ENCODE peak calls at places on chromosomes 7 and 10, in five cellular contexts. R is naive thymus-derived CD4-positive, alpha-beta T cell; Z is endothelial cell of umbilical vein; P is T follicular helper cell; Y is EL. V is an unnamed sample.

GRCh38 chr10:104582966-104583365 is 58.1 kb upstream of the SORCS3 start:
- DNase-seq in R (no peak), Z (no peak), P (no peak), Y (no peak), V (no peak)

GRCh38 chr10:5663692-5664427 is 2.5 kb downstream of the ASB13 start:
- DNase-seq in R (no peak), Z (no peak), P (no peak), Y (no peak), V (no peak)

GRCh38 chr10:103627111-103627892 is 133.8 kb downstream of the NEURL1 start:
- DNase-seq in R (no peak), Z (no peak), P (no peak), Y (no peak), V (no peak)

GRCh38 chr10:127145173-127145572 is 51.2 kb downstream of the INSYN2A start:
- DNase-seq in R (no peak), Z (peak; percentile 7), P (no peak), Y (peak; percentile 76), V (no peak)

GRCh38 chr7:116101709-116102108 is 71.1 kb upstream of the TFEC start:
- DNase-seq in R (no peak), Z (no peak), P (no peak), Y (peak; percentile 5), V (no peak)

GRCh38 chr7:113636727-113637421 is 281.9 kb downstream of the PPP1R3A start:
- DNase-seq in R (no peak), Z (no peak), P (no peak), Y (peak; percentile 20), V (no peak)

GRCh38 chr10:43822509-43823236 is 174.0 kb upstream of the ZNF32 start:
- DNase-seq in R (no peak), Z (no peak), P (no peak), Y (peak; percentile 37), V (no peak)

GRCh38 chr7:47405921-47406765 is 175.8 kb downstream of the TNS3 start:
- DNase-seq in R (no peak), Z (peak; percentile 51), P (no peak), Y (peak; percentile 19), V (no peak)

GRCh38 chr7:1899201-1899600 is 229.1 kb downstream of the ELFN1 start:
- DNase-seq in R (no peak), Z (no peak), P (no peak), Y (peak; percentile 88), V (no peak)

GRCh38 chr10:84156768-84157167 is 16.8 kb upstream of the GPR15LG start:
- DNase-seq in R (no peak), Z (no peak), P (no peak), Y (no peak), V (no peak)

GRCh38 chr10:126919426-126919825 is 14.2 kb downstream of the DOCK1 start:
- DNase-seq in R (no peak), Z (peak; percentile 56), P (no peak), Y (no peak), V (no peak)